ENCODE peak calls at places on chromosomes 1 and 21, in seven cellular contexts. V, K, D, Y, E, S and Z are unnamed samples.

GRCh38 chr1:235516862-235517446 is 12.7 kb upstream of the B3GALNT2 start:
- DNase-seq in D (no peak), S (no peak), E (no peak), V (no peak), Y (no peak), K (no peak), Z (no peak)

GRCh38 chr1:1191734-1192133 is 14.7 kb downstream of the TNFRSF18 start:
- DNase-seq in E (no peak), V (no peak), D (no peak), K (no peak), S (no peak), Y (no peak), Z (no peak)

GRCh38 chr1:54510715-54511270 is 37.2 kb upstream of the ACOT11 start:
- DNase-seq in Y (no peak), E (no peak), S (no peak), V (no peak), K (no peak), D (no peak), Z (no peak)

GRCh38 chr1:172219966-172220365 is 200.5 kb upstream of the C1orf105 start:
- DNase-seq in S (no peak), V (no peak), K (no peak), D (no peak), E (no peak), Y (no peak), Z (no peak)

GRCh38 chr1:157734328-157734727 is 33.8 kb upstream of the FCRL3 start:
- DNase-seq in V (no peak), D (no peak), E (no peak), K (no peak), S (no peak), Y (no peak), Z (no peak)

GRCh38 chr1:75786901-75787455 is 922 bp downstream of the RABGGTB start:
- DNase-seq in K (no peak), E (no peak), Y (no peak), S (no peak), V (no peak), D (no peak), Z (no peak)

GRCh38 chr1:218347713-218348627 is 2.8 kb downstream of the TGFB2 start:
- DNase-seq in E (no peak), S (peak), D (no peak), K (no peak), Y (no peak), V (no peak), Z (no peak)

GRCh38 chr1:68819190-68819829 is 322.4 kb upstream of the DEPDC1 start:
- DNase-seq in V (no peak), K (no peak), E (no peak), Y (no peak), S (no peak), D (no peak), Z (peak)

GRCh38 chr1:150548632-150549495 is at the start of gene ADAMTSL4:
- DNase-seq in V (no peak), S (peak), K (no peak), D (no peak), E (peak), Y (peak), Z (peak)

GRCh38 chr21:35360870-35361570 is 311.9 kb upstream of the RUNX1 start:
- DNase-seq in D (no peak), Y (no peak), S (no peak), K (no peak), E (no peak), V (no peak), Z (no peak)

GRCh38 chr21:43334214-43334958 is 92.5 kb downstream of the SIK1 start:
- DNase-seq in Y (no peak), D (no peak), K (no peak), E (no peak), S (peak), V (no peak), Z (no peak)